ENCODE peak calls at places on chromosomes 12 and 14, in six cellular contexts. One of them, this sample, is unnamed.

GRCh38 chr12:59698599-59698998 is 102.8 kb downstream of the SLC16A7 start:
- DNase-seq in occipital lobe: no peak
- DNase-seq in AG08396: peak; percentile 17
- DNase-seq in GOT3: no peak
- DNase-seq in ovary: no peak
- DNase-seq in NCI-H1417: no peak
- DNase-seq in this sample: no peak

GRCh38 chr12:41795910-41796309 is 348.8 kb downstream of the GXYLT1 start:
- DNase-seq in AG08396: no peak
- DNase-seq in NCI-H1417: no peak
- DNase-seq in GOT3: no peak
- DNase-seq in ovary: no peak
- DNase-seq in occipital lobe: no peak
- DNase-seq in this sample: no peak

GRCh38 chr14:103078420-103078749 is 5.6 kb upstream of the LBHD2 start:
- DNase-seq in NCI-H1417: peak; percentile 91
- DNase-seq in ovary: peak; percentile 73
- DNase-seq in GOT3: no peak
- DNase-seq in AG08396: peak; percentile 87
- DNase-seq in occipital lobe: peak; percentile 23
- DNase-seq in this sample: peak; percentile 90

GRCh38 chr14:68314642-68315041 is 478.2 kb downstream of the ZFP36L1 start:
- DNase-seq in GOT3: no peak
- DNase-seq in occipital lobe: no peak
- DNase-seq in AG08396: no peak
- DNase-seq in NCI-H1417: no peak
- DNase-seq in ovary: no peak
- DNase-seq in this sample: no peak

GRCh38 chr12:749871-750270 is 2.5 kb upstream of the WNK1 start:
- DNase-seq in ovary: no peak
- DNase-seq in NCI-H1417: peak; percentile 68
- DNase-seq in AG08396: no peak
- DNase-seq in GOT3: no peak
- DNase-seq in occipital lobe: no peak
- DNase-seq in this sample: no peak

GRCh38 chr14:69850086-69850735 is 29.0 kb upstream of the SMOC1 start:
- DNase-seq in NCI-H1417: peak; percentile 67
- DNase-seq in ovary: no peak
- DNase-seq in AG08396: no peak
- DNase-seq in occipital lobe: no peak
- DNase-seq in GOT3: no peak
- DNase-seq in this sample: no peak

GRCh38 chr14:80493620-80494019 is 282.3 kb upstream of the DIO2 start:
- DNase-seq in occipital lobe: no peak
- DNase-seq in ovary: no peak
- DNase-seq in AG08396: no peak
- DNase-seq in NCI-H1417: no peak
- DNase-seq in GOT3: no peak
- DNase-seq in this sample: no peak

GRCh38 chr12:57434517-57435223 is at the start of gene INHBC:
- DNase-seq in AG08396: no peak
- DNase-seq in GOT3: no peak
- DNase-seq in ovary: no peak
- DNase-seq in occipital lobe: no peak
- DNase-seq in NCI-H1417: no peak
- DNase-seq in this sample: no peak

GRCh38 chr14:47917344-47917954 is 242.0 kb upstream of the MDGA2 start:
- DNase-seq in NCI-H1417: peak; percentile 63
- DNase-seq in AG08396: no peak
- DNase-seq in ovary: no peak
- DNase-seq in occipital lobe: no peak
- DNase-seq in GOT3: no peak
- DNase-seq in this sample: no peak

GRCh38 chr12:21546721-21547120 is 20.6 kb downstream of the SPX start:
- DNase-seq in occipital lobe: no peak
- DNase-seq in ovary: no peak
- DNase-seq in NCI-H1417: no peak
- DNase-seq in AG08396: no peak
- DNase-seq in GOT3: no peak
- DNase-seq in this sample: no peak

GRCh38 chr14:36661506-36662257 is at the start of gene PAX9:
- DNase-seq in occipital lobe: peak; percentile 8
- DNase-seq in GOT3: peak; percentile 46
- DNase-seq in ovary: no peak
- DNase-seq in AG08396: peak; percentile 92
- DNase-seq in NCI-H1417: peak; percentile 99
- DNase-seq in this sample: peak; percentile 82

GRCh38 chr14:99753225-99754140 is 39.7 kb upstream of the EML1 start:
- DNase-seq in ovary: no peak
- DNase-seq in AG08396: no peak
- DNase-seq in occipital lobe: no peak
- DNase-seq in GOT3: no peak
- DNase-seq in NCI-H1417: peak; percentile 36
- DNase-seq in this sample: no peak

GRCh38 chr14:96583605-96584041 is 81.4 kb downstream of the PAPOLA start:
- DNase-seq in ovary: no peak
- DNase-seq in occipital lobe: no peak
- DNase-seq in GOT3: no peak
- DNase-seq in NCI-H1417: no peak
- DNase-seq in AG08396: no peak
- DNase-seq in this sample: no peak

GRCh38 chr14:24266344-24267244 is 3.6 kb upstream of the TGM1 start:
- DNase-seq in ovary: no peak
- DNase-seq in AG08396: no peak
- DNase-seq in GOT3: no peak
- DNase-seq in NCI-H1417: no peak
- DNase-seq in occipital lobe: no peak
- DNase-seq in this sample: no peak

GRCh38 chr12:78034025-78034424 is 203.3 kb downstream of the NAV3 start:
- DNase-seq in GOT3: no peak
- DNase-seq in NCI-H1417: no peak
- DNase-seq in ovary: no peak
- DNase-seq in occipital lobe: no peak
- DNase-seq in AG08396: peak; percentile 18
- DNase-seq in this sample: no peak

GRCh38 chr14:35821546-35822411 is 4.4 kb upstream of the BRMS1L start:
- DNase-seq in ovary: no peak
- DNase-seq in AG08396: peak; percentile 58
- DNase-seq in GOT3: no peak
- DNase-seq in NCI-H1417: peak; percentile 39
- DNase-seq in occipital lobe: no peak
- DNase-seq in this sample: no peak

GRCh38 chr14:92785601-92786426 is 8.3 kb upstream of the GOLGA5 start:
- DNase-seq in ovary: peak; percentile 72
- DNase-seq in NCI-H1417: no peak
- DNase-seq in GOT3: no peak
- DNase-seq in AG08396: peak; percentile 76
- DNase-seq in occipital lobe: no peak
- DNase-seq in this sample: peak; percentile 44

GRCh38 chr14:93963692-93964091 is 12.7 kb downstream of the ASB2 start:
- DNase-seq in GOT3: no peak
- DNase-seq in occipital lobe: no peak
- DNase-seq in NCI-H1417: no peak
- DNase-seq in ovary: no peak
- DNase-seq in AG08396: no peak
- DNase-seq in this sample: no peak

GRCh38 chr14:105075364-105076295 is 10.4 kb upstream of the GPR132 start:
- DNase-seq in AG08396: peak; percentile 84
- DNase-seq in GOT3: no peak
- DNase-seq in NCI-H1417: peak; percentile 79
- DNase-seq in occipital lobe: no peak
- DNase-seq in ovary: no peak
- DNase-seq in this sample: no peak

GRCh38 chr12:63822352-63822751 is 22.1 kb upstream of the SRGAP1 start:
- DNase-seq in occipital lobe: no peak
- DNase-seq in NCI-H1417: no peak
- DNase-seq in GOT3: no peak
- DNase-seq in AG08396: peak; percentile 15
- DNase-seq in ovary: no peak
- DNase-seq in this sample: no peak

GRCh38 chr12:64681200-64682052 is 71.1 kb downstream of the RASSF3 start:
- DNase-seq in NCI-H1417: no peak
- DNase-seq in AG08396: no peak
- DNase-seq in GOT3: no peak
- DNase-seq in occipital lobe: no peak
- DNase-seq in ovary: peak; percentile 53
- DNase-seq in this sample: no peak

GRCh38 chr12:114684098-114684869 is at the start of gene TBX3:
- DNase-seq in GOT3: peak; percentile 91
- DNase-seq in NCI-H1417: peak; percentile 40
- DNase-seq in ovary: peak; percentile 96
- DNase-seq in occipital lobe: peak; percentile 22
- DNase-seq in AG08396: peak; percentile 93
- DNase-seq in this sample: peak; percentile 61

GRCh38 chr12:114636723-114637480 is 47.1 kb downstream of the TBX3 start:
- DNase-seq in AG08396: peak; percentile 61
- DNase-seq in GOT3: no peak
- DNase-seq in occipital lobe: no peak
- DNase-seq in NCI-H1417: no peak
- DNase-seq in ovary: no peak
- DNase-seq in this sample: no peak

This sample was measured in pancreas.